ENCODE peak calls at places on chromosomes 2 and 18, in ten cellular contexts. One of them, this sample, is unnamed.

GRCh38 chr2:215356948-215357461 is 45.1 kb downstream of the ATIC start:
- DNase-seq in HCT116: no peak
- DNase-seq in endothelial cell of umbilical vein: no peak
- DNase-seq in stomach: no peak
- DNase-seq in prostate gland: no peak
- DNase-seq in sigmoid colon: no peak
- DNase-seq in K562: no peak
- DNase-seq in transverse colon: no peak
- DNase-seq in HepG2: no peak
- DNase-seq in suprapubic skin: no peak
- DNase-seq in this sample: no peak

GRCh38 chr2:196275646-196276352 is 104.4 kb upstream of the STK17B start:
- DNase-seq in HCT116: no peak
- DNase-seq in endothelial cell of umbilical vein: no peak
- DNase-seq in stomach: no peak
- DNase-seq in prostate gland: no peak
- DNase-seq in sigmoid colon: no peak
- DNase-seq in K562: no peak
- DNase-seq in transverse colon: no peak
- DNase-seq in HepG2: no peak
- DNase-seq in suprapubic skin: no peak
- DNase-seq in this sample: no peak

GRCh38 chr2:176088048-176088936 is 4.2 kb upstream of the HOXD13 start:
- DNase-seq in HCT116: peak; percentile 22
- DNase-seq in endothelial cell of umbilical vein: peak; percentile 51
- DNase-seq in stomach: peak; percentile 54
- DNase-seq in prostate gland: no peak
- DNase-seq in sigmoid colon: no peak
- DNase-seq in K562: peak; percentile 71
- DNase-seq in transverse colon: peak; percentile 59
- DNase-seq in HepG2: peak; percentile 40
- DNase-seq in suprapubic skin: no peak
- DNase-seq in this sample: no peak

GRCh38 chr18:77084757-77085035 is 47.9 kb downstream of the MBP start:
- DNase-seq in HCT116: no peak
- DNase-seq in endothelial cell of umbilical vein: no peak
- DNase-seq in stomach: no peak
- DNase-seq in prostate gland: no peak
- DNase-seq in sigmoid colon: no peak
- DNase-seq in K562: no peak
- DNase-seq in transverse colon: no peak
- DNase-seq in HepG2: no peak
- DNase-seq in suprapubic skin: no peak
- DNase-seq in this sample: no peak

GRCh38 chr2:35708411-35708810 is 647.2 kb upstream of the CRIM1 start:
- DNase-seq in HCT116: no peak
- DNase-seq in endothelial cell of umbilical vein: no peak
- DNase-seq in stomach: no peak
- DNase-seq in prostate gland: no peak
- DNase-seq in sigmoid colon: no peak
- DNase-seq in K562: no peak
- DNase-seq in transverse colon: no peak
- DNase-seq in HepG2: no peak
- DNase-seq in suprapubic skin: no peak
- DNase-seq in this sample: no peak

GRCh38 chr2:163198972-163199371 is 360.4 kb upstream of the KCNH7 start:
- DNase-seq in HCT116: no peak
- DNase-seq in endothelial cell of umbilical vein: no peak
- DNase-seq in stomach: no peak
- DNase-seq in prostate gland: no peak
- DNase-seq in sigmoid colon: no peak
- DNase-seq in K562: no peak
- DNase-seq in transverse colon: no peak
- DNase-seq in HepG2: no peak
- DNase-seq in suprapubic skin: no peak
- DNase-seq in this sample: no peak

GRCh38 chr2:42851186-42851585 is 58.8 kb upstream of the HAAO start:
- DNase-seq in HCT116: no peak
- DNase-seq in endothelial cell of umbilical vein: no peak
- DNase-seq in stomach: no peak
- DNase-seq in prostate gland: no peak
- DNase-seq in sigmoid colon: peak; percentile 10
- DNase-seq in K562: no peak
- DNase-seq in transverse colon: no peak
- DNase-seq in HepG2: no peak
- DNase-seq in suprapubic skin: no peak
- DNase-seq in this sample: no peak

GRCh38 chr2:145744541-145745386 is 1224.8 kb upstream of the ZEB2 start:
- DNase-seq in HCT116: no peak
- DNase-seq in endothelial cell of umbilical vein: peak; percentile 66
- DNase-seq in stomach: no peak
- DNase-seq in prostate gland: no peak
- DNase-seq in sigmoid colon: no peak
- DNase-seq in K562: peak; percentile 29
- DNase-seq in transverse colon: no peak
- DNase-seq in HepG2: no peak
- DNase-seq in suprapubic skin: no peak
- DNase-seq in this sample: no peak

GRCh38 chr2:136113767-136114070 is 4.2 kb downstream of the CXCR4 start:
- DNase-seq in HCT116: no peak
- DNase-seq in endothelial cell of umbilical vein: no peak
- DNase-seq in stomach: no peak
- DNase-seq in prostate gland: no peak
- DNase-seq in sigmoid colon: no peak
- DNase-seq in K562: no peak
- DNase-seq in transverse colon: no peak
- DNase-seq in HepG2: no peak
- DNase-seq in suprapubic skin: no peak
- DNase-seq in this sample: no peak

GRCh38 chr2:136116111-136116812 is 1.7 kb downstream of the CXCR4 start:
- DNase-seq in HCT116: no peak
- DNase-seq in endothelial cell of umbilical vein: no peak
- DNase-seq in stomach: peak; percentile 56
- DNase-seq in prostate gland: no peak
- DNase-seq in sigmoid colon: peak; percentile 68
- DNase-seq in K562: peak; percentile 15
- DNase-seq in transverse colon: peak; percentile 60
- DNase-seq in HepG2: no peak
- DNase-seq in suprapubic skin: no peak
- DNase-seq in this sample: no peak

GRCh38 chr2:136114392-136114791 is 3.6 kb downstream of the CXCR4 start:
- DNase-seq in HCT116: no peak
- DNase-seq in endothelial cell of umbilical vein: no peak
- DNase-seq in stomach: no peak
- DNase-seq in prostate gland: no peak
- DNase-seq in sigmoid colon: no peak
- DNase-seq in K562: no peak
- DNase-seq in transverse colon: no peak
- DNase-seq in HepG2: no peak
- DNase-seq in suprapubic skin: no peak
- DNase-seq in this sample: no peak

GRCh38 chr2:136116813-136117390 is 1.0 kb downstream of the CXCR4 start:
- DNase-seq in HCT116: no peak
- DNase-seq in endothelial cell of umbilical vein: no peak
- DNase-seq in stomach: peak; percentile 42
- DNase-seq in prostate gland: no peak
- DNase-seq in sigmoid colon: no peak
- DNase-seq in K562: no peak
- DNase-seq in transverse colon: peak; percentile 44
- DNase-seq in HepG2: no peak
- DNase-seq in suprapubic skin: no peak
- DNase-seq in this sample: no peak

GRCh38 chr2:136115183-136115751 is 2.7 kb downstream of the CXCR4 start:
- DNase-seq in HCT116: no peak
- DNase-seq in endothelial cell of umbilical vein: no peak
- DNase-seq in stomach: no peak
- DNase-seq in prostate gland: no peak
- DNase-seq in sigmoid colon: no peak
- DNase-seq in K562: no peak
- DNase-seq in transverse colon: no peak
- DNase-seq in HepG2: no peak
- DNase-seq in suprapubic skin: no peak
- DNase-seq in this sample: no peak
- TF ChIP-seq POLR2AphosphoS5 in HCT116: no peak
- TF ChIP-seq POLR2AphosphoS5 in endothelial cell of umbilical vein: no peak
- TF ChIP-seq POLR2AphosphoS5 in stomach: no peak
- TF ChIP-seq POLR2AphosphoS5 in prostate gland: no peak
- TF ChIP-seq POLR2AphosphoS5 in sigmoid colon: no peak
- TF ChIP-seq POLR2AphosphoS5 in K562: no peak
- TF ChIP-seq POLR2AphosphoS5 in transverse colon: no peak
- TF ChIP-seq POLR2AphosphoS5 in HepG2: no peak
- TF ChIP-seq POLR2AphosphoS5 in suprapubic skin: no peak
- TF ChIP-seq POLR2AphosphoS5 in this sample: no peak

GRCh38 chr2:101827246-101827645 is 129.7 kb downstream of the MAP4K4 start:
- DNase-seq in HCT116: no peak
- DNase-seq in endothelial cell of umbilical vein: peak; percentile 45
- DNase-seq in stomach: no peak
- DNase-seq in prostate gland: no peak
- DNase-seq in sigmoid colon: no peak
- DNase-seq in K562: peak; percentile 57
- DNase-seq in transverse colon: no peak
- DNase-seq in HepG2: peak; percentile 74
- DNase-seq in suprapubic skin: no peak
- DNase-seq in this sample: no peak

GRCh38 chr2:101829429-101829828 is 131.9 kb downstream of the MAP4K4 start:
- DNase-seq in HCT116: no peak
- DNase-seq in endothelial cell of umbilical vein: no peak
- DNase-seq in stomach: no peak
- DNase-seq in prostate gland: no peak
- DNase-seq in sigmoid colon: no peak
- DNase-seq in K562: no peak
- DNase-seq in transverse colon: no peak
- DNase-seq in HepG2: no peak
- DNase-seq in suprapubic skin: no peak
- DNase-seq in this sample: no peak

GRCh38 chr2:101828267-101829017 is 130.9 kb downstream of the MAP4K4 start:
- DNase-seq in HCT116: no peak
- DNase-seq in endothelial cell of umbilical vein: no peak
- DNase-seq in stomach: no peak
- DNase-seq in prostate gland: no peak
- DNase-seq in sigmoid colon: no peak
- DNase-seq in K562: no peak
- DNase-seq in transverse colon: no peak
- DNase-seq in HepG2: no peak
- DNase-seq in suprapubic skin: no peak
- DNase-seq in this sample: no peak

GRCh38 chr2:101829018-101829396 is 131.5 kb downstream of the MAP4K4 start:
- DNase-seq in HCT116: no peak
- DNase-seq in endothelial cell of umbilical vein: no peak
- DNase-seq in stomach: no peak
- DNase-seq in prostate gland: no peak
- DNase-seq in sigmoid colon: no peak
- DNase-seq in K562: no peak
- DNase-seq in transverse colon: no peak
- DNase-seq in HepG2: no peak
- DNase-seq in suprapubic skin: no peak
- DNase-seq in this sample: no peak

DNA sequence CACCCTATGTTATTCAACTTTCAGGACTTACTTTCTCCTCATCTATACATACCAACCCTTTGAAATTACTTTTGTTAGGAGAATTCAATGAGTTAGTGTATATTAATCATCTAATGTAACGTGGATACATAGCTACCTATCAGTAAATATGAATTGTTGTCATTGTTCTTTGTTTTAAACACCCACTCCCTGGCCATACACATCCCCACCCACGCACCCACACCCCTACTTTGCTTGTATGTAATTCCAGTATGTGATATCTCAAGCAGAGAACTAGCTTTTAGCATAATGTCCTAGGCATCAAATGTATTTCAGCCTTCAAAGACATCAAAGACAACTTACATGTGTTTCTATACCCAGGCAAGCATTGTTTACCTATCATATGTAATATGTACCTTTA is 129.2 kb downstream of the MAP4K4 start:
- DNase-seq in HCT116: no peak
- DNase-seq in endothelial cell of umbilical vein: no peak
- DNase-seq in stomach: no peak
- DNase-seq in prostate gland: no peak
- DNase-seq in sigmoid colon: no peak
- DNase-seq in K562: no peak
- DNase-seq in transverse colon: no peak
- DNase-seq in HepG2: no peak
- DNase-seq in suprapubic skin: no peak
- DNase-seq in this sample: no peak
- H3K36me3 ChIP-seq in HCT116: peaks cover 8% of the 10 kb centered on the region
- H3K36me3 ChIP-seq in endothelial cell of umbilical vein: peaks cover 26% of the 10 kb centered on the region
- H3K36me3 ChIP-seq in stomach: peaks cover 17% of the 10 kb centered on the region
- H3K36me3 ChIP-seq in prostate gland: no peaks in the 10 kb centered on the region
- H3K36me3 ChIP-seq in sigmoid colon: no peaks in the 10 kb centered on the region
- H3K36me3 ChIP-seq in K562: peaks cover 60% of the 10 kb centered on the region
- H3K36me3 ChIP-seq in transverse colon: no peaks in the 10 kb centered on the region
- H3K36me3 ChIP-seq in HepG2: peaks cover 34% of the 10 kb centered on the region
- H3K36me3 ChIP-seq in suprapubic skin: peaks cover 27% of the 10 kb centered on the region
- H3K36me3 ChIP-seq in this sample: no peaks in the 10 kb centered on the region

GRCh38 chr2:24122356-24123211 is 550 bp downstream of the PFN4 start:
- DNase-seq in HCT116: no peak
- DNase-seq in endothelial cell of umbilical vein: peak; percentile 12
- DNase-seq in stomach: no peak
- DNase-seq in prostate gland: no peak
- DNase-seq in sigmoid colon: no peak
- DNase-seq in K562: no peak
- DNase-seq in transverse colon: no peak
- DNase-seq in HepG2: no peak
- DNase-seq in suprapubic skin: no peak
- DNase-seq in this sample: no peak

GRCh38 chr2:24121469-24121868 is 1.7 kb downstream of the PFN4 start:
- DNase-seq in HCT116: no peak
- DNase-seq in endothelial cell of umbilical vein: no peak
- DNase-seq in stomach: no peak
- DNase-seq in prostate gland: no peak
- DNase-seq in sigmoid colon: no peak
- DNase-seq in K562: no peak
- DNase-seq in transverse colon: no peak
- DNase-seq in HepG2: no peak
- DNase-seq in suprapubic skin: no peak
- DNase-seq in this sample: no peak

GRCh38 chr2:24124003-24124585 is 825 bp downstream of the FAM228B start:
- DNase-seq in HCT116: no peak
- DNase-seq in endothelial cell of umbilical vein: no peak
- DNase-seq in stomach: no peak
- DNase-seq in prostate gland: no peak
- DNase-seq in sigmoid colon: no peak
- DNase-seq in K562: no peak
- DNase-seq in transverse colon: no peak
- DNase-seq in HepG2: no peak
- DNase-seq in suprapubic skin: no peak
- DNase-seq in this sample: no peak

GRCh38 chr2:24117902-24118301 is 5.2 kb downstream of the PFN4 start:
- DNase-seq in HCT116: no peak
- DNase-seq in endothelial cell of umbilical vein: no peak
- DNase-seq in stomach: no peak
- DNase-seq in prostate gland: no peak
- DNase-seq in sigmoid colon: no peak
- DNase-seq in K562: no peak
- DNase-seq in transverse colon: no peak
- DNase-seq in HepG2: no peak
- DNase-seq in suprapubic skin: no peak
- DNase-seq in this sample: no peak

GRCh38 chr2:24123212-24124002 is at the start of the genes FAM228B and PFN4:
- DNase-seq in HCT116: peak; percentile 59
- DNase-seq in endothelial cell of umbilical vein: peak; percentile 85
- DNase-seq in stomach: peak; percentile 87
- DNase-seq in prostate gland: peak; percentile 86
- DNase-seq in sigmoid colon: peak; percentile 95
- DNase-seq in K562: peak; percentile 95
- DNase-seq in transverse colon: peak; percentile 90
- DNase-seq in HepG2: peak; percentile 53
- DNase-seq in suprapubic skin: peak; percentile 92
- DNase-seq in this sample: peak; percentile 81
- TF ChIP-seq POLR2A in HCT116: peak; percentile 59
- TF ChIP-seq POLR2A in endothelial cell of umbilical vein: peak; percentile 84
- TF ChIP-seq POLR2A in stomach: no peak
- TF ChIP-seq POLR2A in prostate gland: peak; percentile 69
- TF ChIP-seq POLR2A in sigmoid colon: no peak
- TF ChIP-seq POLR2A in K562: peak; percentile 86
- TF ChIP-seq POLR2A in transverse colon: peak; percentile 72
- TF ChIP-seq POLR2A in HepG2: peak; percentile 87
- TF ChIP-seq POLR2A in suprapubic skin: peak; percentile 45
- TF ChIP-seq POLR2A in this sample: no peak

GRCh38 chr18:13108330-13108729 is 110.2 kb upstream of the LDLRAD4 start:
- DNase-seq in HCT116: no peak
- DNase-seq in endothelial cell of umbilical vein: no peak
- DNase-seq in stomach: no peak
- DNase-seq in prostate gland: no peak
- DNase-seq in sigmoid colon: no peak
- DNase-seq in K562: no peak
- DNase-seq in transverse colon: no peak
- DNase-seq in HepG2: no peak
- DNase-seq in suprapubic skin: no peak
- DNase-seq in this sample: no peak

GRCh38 chr18:13105059-13105458 is 113.5 kb upstream of the LDLRAD4 start:
- DNase-seq in HCT116: no peak
- DNase-seq in endothelial cell of umbilical vein: no peak
- DNase-seq in stomach: no peak
- DNase-seq in prostate gland: no peak
- DNase-seq in sigmoid colon: no peak
- DNase-seq in K562: no peak
- DNase-seq in transverse colon: no peak
- DNase-seq in HepG2: no peak
- DNase-seq in suprapubic skin: no peak
- DNase-seq in this sample: no peak

GRCh38 chr18:13112982-13113381 is 105.6 kb upstream of the LDLRAD4 start:
- DNase-seq in HCT116: peak; percentile 2
- DNase-seq in endothelial cell of umbilical vein: peak; percentile 64
- DNase-seq in stomach: peak; percentile 55
- DNase-seq in prostate gland: no peak
- DNase-seq in sigmoid colon: peak; percentile 81
- DNase-seq in K562: peak; percentile 55
- DNase-seq in transverse colon: peak; percentile 47
- DNase-seq in HepG2: peak; percentile 81
- DNase-seq in suprapubic skin: no peak
- DNase-seq in this sample: no peak

GRCh38 chr18:13107074-13107473 is 111.5 kb upstream of the LDLRAD4 start:
- DNase-seq in HCT116: no peak
- DNase-seq in endothelial cell of umbilical vein: no peak
- DNase-seq in stomach: no peak
- DNase-seq in prostate gland: no peak
- DNase-seq in sigmoid colon: no peak
- DNase-seq in K562: no peak
- DNase-seq in transverse colon: no peak
- DNase-seq in HepG2: no peak
- DNase-seq in suprapubic skin: no peak
- DNase-seq in this sample: no peak

GRCh38 chr18:13110559-13110958 is 108.0 kb upstream of the LDLRAD4 start:
- DNase-seq in HCT116: no peak
- DNase-seq in endothelial cell of umbilical vein: no peak
- DNase-seq in stomach: no peak
- DNase-seq in prostate gland: no peak
- DNase-seq in sigmoid colon: no peak
- DNase-seq in K562: no peak
- DNase-seq in transverse colon: no peak
- DNase-seq in HepG2: no peak
- DNase-seq in suprapubic skin: no peak
- DNase-seq in this sample: no peak
- TF ChIP-seq POLR2AphosphoS5 in HCT116: no peak
- TF ChIP-seq POLR2AphosphoS5 in endothelial cell of umbilical vein: no peak
- TF ChIP-seq POLR2AphosphoS5 in stomach: no peak
- TF ChIP-seq POLR2AphosphoS5 in prostate gland: no peak
- TF ChIP-seq POLR2AphosphoS5 in sigmoid colon: no peak
- TF ChIP-seq POLR2AphosphoS5 in K562: no peak
- TF ChIP-seq POLR2AphosphoS5 in transverse colon: no peak
- TF ChIP-seq POLR2AphosphoS5 in HepG2: no peak
- TF ChIP-seq POLR2AphosphoS5 in suprapubic skin: no peak
- TF ChIP-seq POLR2AphosphoS5 in this sample: no peak

This sample was measured in breast epithelium.